ENCODE peak calls at places on chromosome 21, in seven cellular contexts. One of them, this sample, is unnamed.

GRCh38 chr21:46056450-46056903 is 41.4 kb upstream of the COL6A2 start:
- DNase-seq in testis: peak; percentile 74
- DNase-seq in iPS DF 6.9: no peak
- DNase-seq in trophoblast cell: no peak
- DNase-seq in CD8-positive, alpha-beta T cell: no peak
- DNase-seq in heart right ventricle: peak; percentile 63
- DNase-seq in IMR-90: peak; percentile 94
- DNase-seq in this sample: peak; percentile 41

GRCh38 chr21:34022557-34023335 is 50.6 kb upstream of the MRPS6 start:
- DNase-seq in testis: no peak
- DNase-seq in iPS DF 6.9: no peak
- DNase-seq in trophoblast cell: no peak
- DNase-seq in CD8-positive, alpha-beta T cell: peak; percentile 57
- DNase-seq in heart right ventricle: no peak
- DNase-seq in IMR-90: no peak
- DNase-seq in this sample: no peak

GRCh38 chr21:36478207-36478701 is 1.7 kb downstream of the CLDN14 start:
- DNase-seq in testis: no peak
- DNase-seq in iPS DF 6.9: no peak
- DNase-seq in trophoblast cell: peak; percentile 98
- DNase-seq in CD8-positive, alpha-beta T cell: no peak
- DNase-seq in heart right ventricle: no peak
- DNase-seq in IMR-90: peak; percentile 88
- DNase-seq in this sample: peak; percentile 68

GRCh38 chr21:17432732-17433057 is 80.1 kb upstream of the CXADR start:
- DNase-seq in testis: no peak
- DNase-seq in iPS DF 6.9: no peak
- DNase-seq in trophoblast cell: no peak
- DNase-seq in CD8-positive, alpha-beta T cell: no peak
- DNase-seq in heart right ventricle: no peak
- DNase-seq in IMR-90: no peak
- DNase-seq in this sample: no peak

GRCh38 chr21:37168666-37169065 is 95.6 kb downstream of the TTC3 start:
- DNase-seq in testis: no peak
- DNase-seq in iPS DF 6.9: no peak
- DNase-seq in trophoblast cell: no peak
- DNase-seq in CD8-positive, alpha-beta T cell: no peak
- DNase-seq in heart right ventricle: no peak
- DNase-seq in IMR-90: no peak
- DNase-seq in this sample: no peak

GRCh38 chr21:43985690-43986251 is 26.3 kb upstream of the TRAPPC10 start:
- DNase-seq in testis: no peak
- DNase-seq in iPS DF 6.9: no peak
- DNase-seq in trophoblast cell: no peak
- DNase-seq in CD8-positive, alpha-beta T cell: no peak
- DNase-seq in heart right ventricle: no peak
- DNase-seq in IMR-90: no peak
- DNase-seq in this sample: no peak

GRCh38 chr21:15009964-15010363 is 54.8 kb downstream of the NRIP1 start:
- DNase-seq in testis: no peak
- DNase-seq in iPS DF 6.9: no peak
- DNase-seq in trophoblast cell: no peak
- DNase-seq in CD8-positive, alpha-beta T cell: no peak
- DNase-seq in heart right ventricle: no peak
- DNase-seq in IMR-90: peak; percentile 91
- DNase-seq in this sample: peak; percentile 78

GRCh38 chr21:39715804-39716397 is 29.1 kb upstream of the IGSF5 start:
- DNase-seq in testis: peak; percentile 69
- DNase-seq in iPS DF 6.9: no peak
- DNase-seq in trophoblast cell: no peak
- DNase-seq in CD8-positive, alpha-beta T cell: peak; percentile 49
- DNase-seq in heart right ventricle: peak; percentile 52
- DNase-seq in IMR-90: peak; percentile 32
- DNase-seq in this sample: peak; percentile 64

GRCh38 chr21:31456201-31456600 is 112.1 kb upstream of the TIAM1 start:
- DNase-seq in testis: no peak
- DNase-seq in iPS DF 6.9: no peak
- DNase-seq in trophoblast cell: no peak
- DNase-seq in CD8-positive, alpha-beta T cell: no peak
- DNase-seq in heart right ventricle: no peak
- DNase-seq in IMR-90: no peak
- DNase-seq in this sample: no peak

GRCh38 chr21:44949161-44950015 is 9.6 kb downstream of the SLX9 start:
- DNase-seq in testis: peak; percentile 88
- DNase-seq in iPS DF 6.9: peak; percentile 85
- DNase-seq in trophoblast cell: peak; percentile 82
- DNase-seq in CD8-positive, alpha-beta T cell: peak; percentile 92
- DNase-seq in heart right ventricle: peak; percentile 91
- DNase-seq in IMR-90: peak; percentile 76
- DNase-seq in this sample: peak; percentile 90

GRCh38 chr21:22885079-22885478 is 1886.9 kb downstream of the NCAM2 start:
- DNase-seq in testis: no peak
- DNase-seq in iPS DF 6.9: no peak
- DNase-seq in trophoblast cell: no peak
- DNase-seq in CD8-positive, alpha-beta T cell: no peak
- DNase-seq in heart right ventricle: no peak
- DNase-seq in IMR-90: no peak
- DNase-seq in this sample: no peak

GRCh38 chr21:41280115-41280919 is 36.3 kb upstream of the FAM3B start:
- DNase-seq in testis: no peak
- DNase-seq in iPS DF 6.9: no peak
- DNase-seq in trophoblast cell: peak; percentile 2
- DNase-seq in CD8-positive, alpha-beta T cell: no peak
- DNase-seq in heart right ventricle: no peak
- DNase-seq in IMR-90: peak; percentile 85
- DNase-seq in this sample: peak; percentile 92

GRCh38 chr21:18725653-18726052 is 322.1 kb upstream of the TMPRSS15 start:
- DNase-seq in testis: no peak
- DNase-seq in iPS DF 6.9: peak; percentile 9
- DNase-seq in trophoblast cell: no peak
- DNase-seq in CD8-positive, alpha-beta T cell: no peak
- DNase-seq in heart right ventricle: no peak
- DNase-seq in IMR-90: no peak
- DNase-seq in this sample: peak; percentile 20

GRCh38 chr21:45032332-45032731 is 42.0 kb upstream of the ADARB1 start:
- DNase-seq in testis: no peak
- DNase-seq in iPS DF 6.9: no peak
- DNase-seq in trophoblast cell: no peak
- DNase-seq in CD8-positive, alpha-beta T cell: no peak
- DNase-seq in heart right ventricle: no peak
- DNase-seq in IMR-90: no peak
- DNase-seq in this sample: no peak

GRCh38 chr21:15001773-15002647 is 62.8 kb downstream of the NRIP1 start:
- DNase-seq in testis: no peak
- DNase-seq in iPS DF 6.9: no peak
- DNase-seq in trophoblast cell: no peak
- DNase-seq in CD8-positive, alpha-beta T cell: no peak
- DNase-seq in heart right ventricle: no peak
- DNase-seq in IMR-90: no peak
- DNase-seq in this sample: no peak

GRCh38 chr21:44738621-44739020 is 27.2 kb upstream of the TSPEAR start:
- DNase-seq in testis: no peak
- DNase-seq in iPS DF 6.9: no peak
- DNase-seq in trophoblast cell: no peak
- DNase-seq in CD8-positive, alpha-beta T cell: no peak
- DNase-seq in heart right ventricle: no peak
- DNase-seq in IMR-90: no peak
- DNase-seq in this sample: no peak

GRCh38 chr21:43645414-43645891 is 13.8 kb downstream of the HSF2BP start:
- DNase-seq in testis: peak; percentile 85
- DNase-seq in iPS DF 6.9: no peak
- DNase-seq in trophoblast cell: peak; percentile 80
- DNase-seq in CD8-positive, alpha-beta T cell: no peak
- DNase-seq in heart right ventricle: peak; percentile 69
- DNase-seq in IMR-90: peak; percentile 82
- DNase-seq in this sample: peak; percentile 71

GRCh38 chr21:31098576-31099005 is 60.3 kb upstream of the KRTAP19-8 start:
- DNase-seq in testis: peak; percentile 85
- DNase-seq in iPS DF 6.9: peak; percentile 54
- DNase-seq in trophoblast cell: peak; percentile 67
- DNase-seq in CD8-positive, alpha-beta T cell: peak; percentile 85
- DNase-seq in heart right ventricle: peak; percentile 58
- DNase-seq in IMR-90: peak; percentile 48
- DNase-seq in this sample: peak; percentile 70

GRCh38 chr21:25560151-25560783 is 47.0 kb downstream of the MRPL39 start:
- DNase-seq in testis: no peak
- DNase-seq in iPS DF 6.9: no peak
- DNase-seq in trophoblast cell: no peak
- DNase-seq in CD8-positive, alpha-beta T cell: no peak
- DNase-seq in heart right ventricle: no peak
- DNase-seq in IMR-90: no peak
- DNase-seq in this sample: no peak

GRCh38 chr21:37463083-37463780 is 96.7 kb downstream of the DYRK1A start:
- DNase-seq in testis: no peak
- DNase-seq in iPS DF 6.9: no peak
- DNase-seq in trophoblast cell: no peak
- DNase-seq in CD8-positive, alpha-beta T cell: no peak
- DNase-seq in heart right ventricle: no peak
- DNase-seq in IMR-90: peak; percentile 80
- DNase-seq in this sample: no peak

GRCh38 chr21:38859852-38860251 is 54.1 kb downstream of the ETS2 start:
- DNase-seq in testis: no peak
- DNase-seq in iPS DF 6.9: no peak
- DNase-seq in trophoblast cell: no peak
- DNase-seq in CD8-positive, alpha-beta T cell: no peak
- DNase-seq in heart right ventricle: no peak
- DNase-seq in IMR-90: peak; percentile 39
- DNase-seq in this sample: no peak

GRCh38 chr21:25607812-25608737 is 794 bp upstream of the MRPL39 start:
- DNase-seq in testis: peak; percentile 88
- DNase-seq in iPS DF 6.9: no peak
- DNase-seq in trophoblast cell: peak; percentile 66
- DNase-seq in CD8-positive, alpha-beta T cell: peak; percentile 86
- DNase-seq in heart right ventricle: peak; percentile 81
- DNase-seq in IMR-90: peak; percentile 83
- DNase-seq in this sample: peak; percentile 87

GRCh38 chr21:45413922-45414321 is 9.0 kb downstream of the COL18A1 start:
- DNase-seq in testis: no peak
- DNase-seq in iPS DF 6.9: no peak
- DNase-seq in trophoblast cell: no peak
- DNase-seq in CD8-positive, alpha-beta T cell: no peak
- DNase-seq in heart right ventricle: no peak
- DNase-seq in IMR-90: no peak
- DNase-seq in this sample: no peak

GRCh38 chr21:37751268-37751975 is 164.8 kb downstream of the KCNJ6 start:
- DNase-seq in testis: no peak
- DNase-seq in iPS DF 6.9: no peak
- DNase-seq in trophoblast cell: peak; percentile 66
- DNase-seq in CD8-positive, alpha-beta T cell: no peak
- DNase-seq in heart right ventricle: no peak
- DNase-seq in IMR-90: peak; percentile 33
- DNase-seq in this sample: peak; percentile 43

GRCh38 chr21:39519835-39520234 is 68.1 kb downstream of the SH3BGR start:
- DNase-seq in testis: no peak
- DNase-seq in iPS DF 6.9: no peak
- DNase-seq in trophoblast cell: no peak
- DNase-seq in CD8-positive, alpha-beta T cell: no peak
- DNase-seq in heart right ventricle: no peak
- DNase-seq in IMR-90: no peak
- DNase-seq in this sample: no peak

GRCh38 chr21:15222711-15223110 is 157.9 kb upstream of the NRIP1 start:
- DNase-seq in testis: no peak
- DNase-seq in iPS DF 6.9: no peak
- DNase-seq in trophoblast cell: no peak
- DNase-seq in CD8-positive, alpha-beta T cell: no peak
- DNase-seq in heart right ventricle: no peak
- DNase-seq in IMR-90: no peak
- DNase-seq in this sample: no peak

GRCh38 chr21:26961704-26962103 is 5.2 kb downstream of the ADAMTS5 start:
- DNase-seq in testis: no peak
- DNase-seq in iPS DF 6.9: no peak
- DNase-seq in trophoblast cell: no peak
- DNase-seq in CD8-positive, alpha-beta T cell: no peak
- DNase-seq in heart right ventricle: no peak
- DNase-seq in IMR-90: no peak
- DNase-seq in this sample: no peak
- H3K9me3 ChIP-seq in testis: no peaks in the 10 kb centered on the region
- H3K9me3 ChIP-seq in iPS DF 6.9: no peaks in the 10 kb centered on the region
- H3K9me3 ChIP-seq in trophoblast cell: peaks cover 9% of the 10 kb centered on the region
- H3K9me3 ChIP-seq in CD8-positive, alpha-beta T cell: no peaks in the 10 kb centered on the region
- H3K9me3 ChIP-seq in heart right ventricle: no peaks in the 10 kb centered on the region
- H3K9me3 ChIP-seq in IMR-90: no peaks in the 10 kb centered on the region
- H3K9me3 ChIP-seq in this sample: no peaks in the 10 kb centered on the region

GRCh38 chr21:16388291-16388690 is 658.5 kb downstream of the USP25 start:
- DNase-seq in testis: no peak
- DNase-seq in iPS DF 6.9: no peak
- DNase-seq in trophoblast cell: peak; percentile 81
- DNase-seq in CD8-positive, alpha-beta T cell: no peak
- DNase-seq in heart right ventricle: no peak
- DNase-seq in IMR-90: no peak
- DNase-seq in this sample: no peak
- H3K4me1 ChIP-seq in testis: no peaks in the 10 kb centered on the region
- H3K4me1 ChIP-seq in iPS DF 6.9: no peaks in the 10 kb centered on the region
- H3K4me1 ChIP-seq in trophoblast cell: peaks cover 2% of the 10 kb centered on the region
- H3K4me1 ChIP-seq in CD8-positive, alpha-beta T cell: no peaks in the 10 kb centered on the region
- H3K4me1 ChIP-seq in heart right ventricle: no peaks in the 10 kb centered on the region
- H3K4me1 ChIP-seq in IMR-90: no peaks in the 10 kb centered on the region
- H3K4me1 ChIP-seq in this sample: peaks cover 2% of the 10 kb centered on the region

GRCh38 chr21:29360799-29361765 is 62.4 kb downstream of the BACH1 start:
- DNase-seq in testis: no peak
- DNase-seq in iPS DF 6.9: no peak
- DNase-seq in trophoblast cell: no peak
- DNase-seq in CD8-positive, alpha-beta T cell: no peak
- DNase-seq in heart right ventricle: no peak
- DNase-seq in IMR-90: peak; percentile 40
- DNase-seq in this sample: no peak

GRCh38 chr21:29367335-29367734 is 68.6 kb downstream of the BACH1 start:
- DNase-seq in testis: no peak
- DNase-seq in iPS DF 6.9: no peak
- DNase-seq in trophoblast cell: no peak
- DNase-seq in CD8-positive, alpha-beta T cell: no peak
- DNase-seq in heart right ventricle: no peak
- DNase-seq in IMR-90: no peak
- DNase-seq in this sample: no peak

GRCh38 chr21:29362758-29363157 is 64.0 kb downstream of the BACH1 start:
- DNase-seq in testis: no peak
- DNase-seq in iPS DF 6.9: no peak
- DNase-seq in trophoblast cell: no peak
- DNase-seq in CD8-positive, alpha-beta T cell: no peak
- DNase-seq in heart right ventricle: no peak
- DNase-seq in IMR-90: no peak
- DNase-seq in this sample: no peak

GRCh38 chr21:29366532-29366931 is 67.8 kb downstream of the BACH1 start:
- DNase-seq in testis: no peak
- DNase-seq in iPS DF 6.9: no peak
- DNase-seq in trophoblast cell: no peak
- DNase-seq in CD8-positive, alpha-beta T cell: no peak
- DNase-seq in heart right ventricle: no peak
- DNase-seq in IMR-90: no peak
- DNase-seq in this sample: no peak

GRCh38 chr21:29365636-29366305 is 67.0 kb downstream of the BACH1 start:
- DNase-seq in testis: no peak
- DNase-seq in iPS DF 6.9: no peak
- DNase-seq in trophoblast cell: no peak
- DNase-seq in CD8-positive, alpha-beta T cell: no peak
- DNase-seq in heart right ventricle: no peak
- DNase-seq in IMR-90: no peak
- DNase-seq in this sample: no peak
- H3K27ac ChIP-seq in testis: no peak overlapping the region
- H3K27ac ChIP-seq in iPS DF 6.9: no peak overlapping the region
- H3K27ac ChIP-seq in trophoblast cell: no peak overlapping the region
- H3K27ac ChIP-seq in CD8-positive, alpha-beta T cell: no peak overlapping the region
- H3K27ac ChIP-seq in heart right ventricle: no peak overlapping the region
- H3K27ac ChIP-seq in IMR-90: no peak overlapping the region
- H3K27ac ChIP-seq in this sample: no peak overlapping the region

GRCh38 chr21:28387220-28387619 is 605.5 kb downstream of the LTN1 start:
- DNase-seq in testis: no peak
- DNase-seq in iPS DF 6.9: no peak
- DNase-seq in trophoblast cell: no peak
- DNase-seq in CD8-positive, alpha-beta T cell: no peak
- DNase-seq in heart right ventricle: no peak
- DNase-seq in IMR-90: no peak
- DNase-seq in this sample: no peak
- H3K9me3 ChIP-seq in testis: no peaks in the 10 kb centered on the region
- H3K9me3 ChIP-seq in iPS DF 6.9: no peaks in the 10 kb centered on the region
- H3K9me3 ChIP-seq in trophoblast cell: no peaks in the 10 kb centered on the region
- H3K9me3 ChIP-seq in CD8-positive, alpha-beta T cell: no peaks in the 10 kb centered on the region
- H3K9me3 ChIP-seq in heart right ventricle: no peaks in the 10 kb centered on the region
- H3K9me3 ChIP-seq in IMR-90: no peaks in the 10 kb centered on the region
- H3K9me3 ChIP-seq in this sample: no peaks in the 10 kb centered on the region

This sample was measured in cardiac muscle cell.